ENCODE peak calls at places on chromosomes 7 and 10, in ten cellular contexts. E is NT2/D1, R is AG04449, O is BE2C, T is AG10803, U is neuronal stem cell, K is MM.1S, V is body of pancreas, C is heart right ventricle, Z is PC-9. B is an unnamed sample.

GRCh38 chr10:30182191-30183075 is 123.0 kb upstream of the JCAD start:
- DNase-seq in R (peak), E (no peak), U (no peak), C (no peak), K (no peak), Z (peak), V (no peak), O (no peak), T (peak), B (no peak)

GRCh38 chr7:97844036-97844435 is 28.2 kb downstream of the ASNS start:
- DNase-seq in R (no peak), Z (peak), C (no peak), V (no peak), U (no peak), O (no peak), K (no peak), T (no peak), E (no peak), B (no peak)

GRCh38 chr7:73547841-73548240 is 9.6 kb downstream of the BCL7B start:
- DNase-seq in U (no peak), T (no peak), R (no peak), V (no peak), O (no peak), E (no peak), Z (no peak), K (peak), C (no peak), B (no peak)

GRCh38 chr7:148142660-148143248 is 447.8 kb upstream of the C7orf33 start:
- DNase-seq in Z (no peak), U (peak), V (peak), K (peak), E (peak), T (peak), C (no peak), R (no peak), O (peak), B (no peak)

GRCh38 chr7:55253188-55253587 is 111.9 kb upstream of the LANCL2 start:
- DNase-seq in E (no peak), O (no peak), R (no peak), Z (no peak), T (no peak), U (no peak), K (no peak), C (no peak), V (no peak), B (no peak)

GRCh38 chr7:47150497-47151260 is 431.2 kb downstream of the TNS3 start:
- DNase-seq in Z (no peak), U (no peak), O (no peak), K (no peak), R (no peak), C (no peak), E (no peak), T (no peak), V (no peak), B (no peak)

GRCh38 chr7:105336009-105336408 is 52.7 kb downstream of the SRPK2 start:
- DNase-seq in E (no peak), C (no peak), Z (no peak), U (no peak), K (no peak), V (no peak), O (no peak), R (no peak), T (no peak), B (no peak)

GRCh38 chr10:51129946-51130554 is 55.8 kb downstream of the PRKG1 start:
- DNase-seq in Z (no peak), U (no peak), R (no peak), C (no peak), T (peak), V (no peak), O (no peak), K (no peak), E (no peak), B (no peak)

GRCh38 chr7:1228535-1229333 is 3.9 kb upstream of the UNCX start:
- DNase-seq in Z (no peak), V (no peak), U (no peak), T (no peak), C (no peak), R (no peak), O (no peak), E (no peak), K (no peak), B (no peak)

GRCh38 chr10:5147255-5147980 is 37.5 kb downstream of the AKR1C8 start:
- DNase-seq in E (no peak), U (no peak), C (no peak), Z (no peak), O (no peak), V (peak), T (no peak), K (no peak), R (no peak), B (no peak)

GRCh38 chr7:112765105-112765504 is 25.1 kb downstream of the TMEM168 start:
- DNase-seq in U (no peak), R (no peak), Z (no peak), O (no peak), V (no peak), T (no peak), K (peak), E (no peak), C (no peak), B (no peak)

GRCh38 chr7:23246540-23246939 is at the start of gene GPNMB:
- DNase-seq in K (no peak), R (peak), T (peak), U (no peak), Z (peak), V (no peak), E (no peak), C (no peak), O (no peak), B (no peak)

GRCh38 chr10:77160679-77161078 is 476.9 kb downstream of the KCNMA1 start:
- DNase-seq in E (no peak), C (no peak), Z (peak), V (no peak), O (no peak), U (no peak), R (peak), T (peak), K (no peak), B (no peak)

GRCh38 chr10:131088619-131089018 is 222.9 kb downstream of the TCERG1L start:
- DNase-seq in Z (no peak), U (no peak), C (no peak), E (no peak), K (no peak), T (no peak), R (no peak), V (no peak), O (no peak), B (peak)

GRCh38 chr7:18792866-18793595 is 297.5 kb downstream of the HDAC9 start:
- DNase-seq in U (no peak), C (no peak), T (peak), R (peak), O (no peak), Z (no peak), E (no peak), K (no peak), V (no peak), B (no peak)

DNA sequence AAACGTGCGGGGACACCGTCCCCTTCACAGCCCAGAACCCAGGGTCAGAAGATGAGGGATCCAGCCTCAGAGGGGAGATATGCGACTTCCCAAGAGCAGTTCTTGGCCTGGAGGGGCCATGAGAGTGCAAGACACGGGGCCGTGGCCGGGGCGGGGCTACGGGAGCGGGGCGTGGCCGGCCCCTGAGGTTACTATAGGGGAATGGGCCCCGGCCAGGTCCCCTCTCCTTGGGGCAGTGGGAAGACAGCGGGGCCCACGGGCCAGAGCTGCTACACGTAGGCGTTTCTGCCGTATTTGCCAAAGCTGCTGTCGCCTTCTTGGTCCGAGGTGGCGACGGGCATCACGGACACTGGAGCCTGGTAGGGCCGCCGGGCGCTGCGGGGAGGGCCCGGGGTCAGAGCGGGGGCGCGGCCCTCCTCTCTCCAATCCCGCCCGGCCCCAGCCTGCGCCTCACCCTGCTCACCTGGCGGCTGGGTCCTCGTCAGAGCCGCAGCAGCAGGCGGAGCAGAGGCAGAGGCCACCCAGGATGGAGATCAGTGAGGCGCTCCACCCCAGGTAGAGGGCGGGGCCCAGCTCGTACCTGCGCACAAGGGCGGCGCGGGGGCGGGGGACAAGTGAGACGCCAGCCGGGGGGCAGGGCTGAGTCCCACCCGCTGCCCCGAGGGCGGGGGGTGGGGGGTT is 5.3 kb downstream of the CLDN15 start:
- DNase-seq in C (no peak), E (no peak), O (no peak), U (no peak), K (no peak), Z (peak), T (no peak), V (peak), R (no peak), B (peak)
- H3K4me3 ChIP-seq in C (peak), E (peak), O (peak), U (peak), K (no peak), Z (peak), T (no peak), V (no peak), R (no peak), B (peak)

DNA sequence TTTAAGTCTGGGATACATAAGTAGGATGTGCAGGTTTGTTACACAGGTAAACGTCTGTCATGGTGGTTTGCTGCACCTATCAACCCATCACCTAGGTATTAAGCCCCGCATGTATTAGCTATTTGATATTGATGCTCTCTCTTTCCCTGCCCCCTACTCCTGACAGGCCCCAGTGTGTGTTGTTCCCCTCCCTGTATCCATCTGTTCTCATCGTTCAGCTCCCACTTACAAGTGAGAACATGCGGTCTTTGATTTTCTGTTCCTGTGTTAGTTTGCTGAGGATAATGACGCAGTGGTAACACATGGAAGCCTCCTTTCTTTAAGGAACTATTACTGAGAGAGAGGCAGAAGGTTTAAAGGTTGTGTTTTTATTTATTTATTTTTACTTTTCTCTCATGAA is 556.5 kb downstream of the GRM8 start:
- DNase-seq in E (no peak), C (no peak), K (no peak), T (no peak), Z (no peak), O (no peak), V (no peak), U (no peak), R (no peak), B (no peak)
- H3K4me3 ChIP-seq in E (no peak), C (no peak), K (no peak), T (no peak), Z (no peak), O (no peak), V (no peak), U (no peak), R (no peak), B (no peak)

DNA sequence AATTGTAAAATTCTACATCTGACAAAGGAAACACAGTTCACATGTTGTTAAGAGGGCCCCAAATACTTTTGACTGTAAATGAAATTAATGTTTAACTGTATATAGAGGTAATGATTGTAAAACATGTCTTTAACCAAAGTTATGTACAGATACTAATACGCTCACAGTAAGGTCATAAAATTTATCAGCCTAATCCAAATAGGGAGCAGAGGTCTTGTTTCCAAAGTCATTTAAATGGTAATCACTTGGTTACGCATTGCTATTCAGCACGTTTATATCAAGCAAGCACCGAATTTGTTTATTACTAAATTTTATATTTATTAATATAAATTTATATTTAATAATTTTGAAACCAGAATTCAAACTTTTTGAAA is 1.4 kb downstream of the PHYHIPL start:
- DNase-seq in T (no peak), C (no peak), O (no peak), U (no peak), E (no peak), R (no peak), V (no peak), K (no peak), Z (no peak), B (no peak)
- H3K4me3 ChIP-seq in T (no peak), C (no peak), O (peak), U (no peak), E (no peak), R (no peak), V (no peak), K (no peak), Z (no peak), B (no peak)

GRCh38 chr10:11167233-11167979 is 149.7 kb downstream of the CELF2 start:
- DNase-seq in R (no peak), T (no peak), O (no peak), C (no peak), E (no peak), Z (no peak), V (no peak), U (no peak), K (peak), B (no peak)
- H3K4me3 ChIP-seq in R (no peak), T (no peak), O (no peak), C (peak), E (no peak), Z (no peak), V (no peak), U (no peak), K (peak), B (peak)

B was measured in upper lobe of left lung.